ENCODE peak calls at places on chromosome 14, in five cellular contexts. U is DMS 273 treated with DMSO at 0.1 percent for 48 hours, L is T-helper 2 cell, T is smooth muscle cell of the brain vasculature, H is COR-L47. J is an unnamed sample.

GRCh38 chr14:99754141-99755067 is 38.8 kb upstream of the EML1 start:
- DNase-seq in U (no peak), H (no peak), L (no peak), T (no peak), J (no peak)

GRCh38 chr14:35818346-35819115 is 7.6 kb upstream of the BRMS1L start:
- DNase-seq in L (no peak), H (peak), T (no peak), U (no peak), J (no peak)

GRCh38 chr14:51792819-51793218 is 67.6 kb upstream of the GNG2 start:
- DNase-seq in T (no peak), U (no peak), L (no peak), H (no peak), J (no peak)

GRCh38 chr14:21405097-21405496 is 21.3 kb upstream of the SUPT16H start:
- DNase-seq in L (no peak), U (no peak), T (no peak), H (no peak), J (no peak)

GRCh38 chr14:20427231-20428009 is 8.5 kb downstream of the KLHL33 start:
- DNase-seq in T (no peak), H (no peak), U (no peak), L (no peak), J (peak)

GRCh38 chr14:75088566-75089373 is 19.3 kb downstream of the ZC2HC1C start:
- DNase-seq in T (no peak), L (no peak), U (peak), H (peak), J (no peak)

GRCh38 chr14:36508418-36509051 is 11.5 kb downstream of the NKX2-1 start:
- DNase-seq in U (no peak), T (no peak), H (no peak), L (no peak), J (no peak)

GRCh38 chr14:38145142-38145541 is 62.6 kb upstream of the SSTR1 start:
- DNase-seq in T (no peak), U (peak), H (no peak), L (no peak), J (no peak)

GRCh38 chr14:102370305-102370809 is 7.6 kb downstream of the TECPR2 start:
- DNase-seq in L (no peak), T (no peak), U (no peak), H (no peak), J (no peak)

GRCh38 chr14:100241279-100241678 is 2.3 kb downstream of the YY1 start:
- DNase-seq in T (no peak), H (no peak), U (no peak), L (no peak), J (no peak)

GRCh38 chr14:76245097-76245496 is 93.4 kb downstream of the GPATCH2L start:
- DNase-seq in U (no peak), T (no peak), H (no peak), L (no peak), J (no peak)

GRCh38 chr14:99270491-99271287 is 1.3 kb downstream of the BCL11B start:
- DNase-seq in H (peak), T (no peak), L (no peak), U (no peak), J (no peak)

GRCh38 chr14:21694425-21694824 is 20.8 kb upstream of the OR4E1 start:
- DNase-seq in L (no peak), H (no peak), T (no peak), U (no peak), J (no peak)

GRCh38 chr14:76376001-76376404 is at the start of gene ESRRB:
- DNase-seq in H (no peak), T (no peak), L (no peak), U (no peak), J (no peak)

GRCh38 chr14:96084796-96085195 is 45.6 kb downstream of the C14orf132 start:
- DNase-seq in L (no peak), U (no peak), T (no peak), H (no peak), J (no peak)

GRCh38 chr14:80385340-80385739 is 174.0 kb upstream of the DIO2 start:
- DNase-seq in L (no peak), U (no peak), T (no peak), H (no peak), J (no peak)

GRCh38 chr14:95297832-95298231 is 21.9 kb downstream of the CLMN start:
- DNase-seq in L (no peak), H (no peak), U (no peak), T (no peak), J (no peak)

GRCh38 chr14:22282429-22282828 is 306.6 kb downstream of the DAD1 start:
- DNase-seq in T (no peak), H (no peak), U (no peak), L (no peak), J (no peak)

GRCh38 chr14:72692678-72693077 is 201.2 kb downstream of the DPF3 start:
- DNase-seq in L (no peak), H (no peak), U (no peak), T (no peak), J (no peak)

GRCh38 chr14:67456732-67457131 is 31.8 kb downstream of the TMEM229B start:
- DNase-seq in H (no peak), L (no peak), T (no peak), U (no peak), J (no peak)